ENCODE peak calls at places on chromosomes 12 and 14, in seven cellular contexts. A is A172; H is NCI-H524; B is GM04504; N is lower leg skin; R is AG09309; P is stimulated activated CD8-positive, alpha-beta memory T cell treated with anti-CD3 and anti-CD28 coated beads, Interleukin-4, amount 100 ng/mL, for 4 hours. Z is an unnamed sample.

GRCh38 chr14:75049731-75050201 is 1.5 kb downstream of the MLH3 start:
- DNase-seq in R (peak; percentile 64), P (no peak), N (no peak), A (no peak), H (no peak), B (no peak), Z (no peak)

GRCh38 chr12:754238-754816 is 1.9 kb downstream of the WNK1 start:
- DNase-seq in H (peak; percentile 24), P (no peak), B (no peak), A (no peak), N (no peak), R (no peak), Z (no peak)

GRCh38 chr12:65278576-65279386 is at the start of gene MSRB3:
- DNase-seq in R (peak; percentile 24), P (no peak), A (peak; percentile 41), B (peak; percentile 56), H (peak; percentile 46), N (peak; percentile 25), Z (peak; percentile 85)

GRCh38 chr12:57225680-57226190 is 3.8 kb upstream of the SHMT2 start:
- DNase-seq in N (no peak), H (no peak), P (no peak), R (no peak), A (no peak), B (no peak), Z (no peak)

GRCh38 chr12:54603173-54603814 is 14.8 kb upstream of the PPP1R1A start:
- DNase-seq in P (peak; percentile 34), R (peak; percentile 33), B (peak; percentile 24), A (peak; percentile 79), H (peak; percentile 23), N (peak; percentile 45), Z (peak; percentile 79)

GRCh38 chr14:91893659-91894058 is 26.3 kb upstream of the TC2N start:
- DNase-seq in R (no peak), A (no peak), H (no peak), N (no peak), B (no peak), P (no peak), Z (no peak)

GRCh38 chr14:61461808-61462275 is 140.5 kb downstream of the PRKCH start:
- DNase-seq in R (no peak), A (peak; percentile 66), P (no peak), H (peak; percentile 92), N (peak; percentile 56), B (peak; percentile 59), Z (no peak)

GRCh38 chr14:57487771-57488170 is 5.9 kb downstream of the CCDC198 start:
- DNase-seq in H (no peak), R (no peak), B (no peak), N (no peak), P (no peak), A (no peak), Z (no peak)

GRCh38 chr14:96254696-96255095 is 1.3 kb upstream of the BDKRB1 start:
- DNase-seq in N (no peak), H (no peak), B (no peak), R (no peak), P (no peak), A (no peak), Z (no peak)

GRCh38 chr12:22935090-22935489 is 310.1 kb downstream of the ETNK1 start:
- DNase-seq in B (no peak), R (no peak), N (no peak), A (peak; percentile 12), P (no peak), H (no peak), Z (no peak)

GRCh38 chr12:131852551-131853299 is 24.5 kb downstream of the MMP17 start:
- DNase-seq in B (no peak), A (peak; percentile 72), N (no peak), P (no peak), R (no peak), H (peak; percentile 15), Z (peak; percentile 71)

GRCh38 chr12:19771858-19772257 is 332.6 kb downstream of the AEBP2 start:
- DNase-seq in B (no peak), H (no peak), N (no peak), P (no peak), A (peak; percentile 51), R (peak; percentile 76), Z (no peak)

GRCh38 chr12:117986705-117987469 is 18.1 kb upstream of the KSR2 start:
- DNase-seq in B (peak; percentile 56), A (peak; percentile 84), R (peak; percentile 40), P (no peak), N (no peak), H (no peak), Z (no peak)

Z was measured in spleen.